ENCODE peak calls at places on chromosome 4, in six cellular contexts. G is bronchial epithelial cell, Q is HS-5, Z is PC-3, P is cardiac fibroblast, K is choroid plexus epithelial cell. V is an unnamed sample.

GRCh38 chr4:6937748-6938147 is 28.1 kb downstream of the TBC1D14 start:
- DNase-seq in P (no peak), Z (no peak), K (no peak), G (no peak), Q (no peak), V (no peak)

GRCh38 chr4:41957634-41958033 is 22.4 kb downstream of the TMEM33 start:
- DNase-seq in G (peak), P (peak), Q (no peak), Z (peak), K (peak), V (no peak)

GRCh38 chr4:31482691-31483090 is 762.5 kb downstream of the PCDH7 start:
- DNase-seq in P (no peak), G (no peak), K (no peak), Z (no peak), Q (no peak), V (no peak)

GRCh38 chr4:139872274-139872673 is 206.7 kb downstream of the MGST2 start:
- DNase-seq in P (peak), G (peak), Q (peak), Z (peak), K (peak), V (peak)

GRCh38 chr4:102623622-102624021 is 122.5 kb downstream of the NFKB1 start:
- DNase-seq in G (no peak), K (peak), P (peak), Z (peak), Q (no peak), V (no peak)

GRCh38 chr4:150768492-150768891 is 186.5 kb downstream of the MAB21L2 start:
- DNase-seq in G (no peak), K (no peak), Q (no peak), P (no peak), Z (peak), V (no peak)

GRCh38 chr4:174550541-174550940 is 28.3 kb upstream of the HPGD start:
- DNase-seq in P (no peak), Q (no peak), Z (no peak), G (no peak), K (no peak), V (no peak)

GRCh38 chr4:56850910-56851309 is 29.4 kb upstream of the SPINK2 start:
- DNase-seq in P (no peak), Q (no peak), Z (no peak), G (no peak), K (no peak), V (no peak)

GRCh38 chr4:2650276-2650675 is 105.9 kb downstream of the TNIP2 start:
- DNase-seq in Q (no peak), K (no peak), G (no peak), P (no peak), Z (no peak), V (no peak)

GRCh38 chr4:168531305-168531704 is 34.5 kb downstream of the PALLD start:
- DNase-seq in Q (no peak), Z (no peak), P (no peak), K (no peak), G (no peak), V (no peak)

GRCh38 chr4:6692806-6693205 is 872 bp upstream of the S100P start:
- DNase-seq in P (peak), Q (no peak), Z (peak), K (peak), G (peak), V (no peak)

GRCh38 chr4:45399116-45399515 is 672.8 kb upstream of the GNPDA2 start:
- DNase-seq in P (no peak), Q (no peak), G (no peak), Z (no peak), K (no peak), V (no peak)

GRCh38 chr4:81472249-81473085 is 760 bp upstream of the RASGEF1B start:
- DNase-seq in Q (no peak), P (peak), Z (no peak), G (no peak), K (peak), V (no peak)

GRCh38 chr4:124199755-124200154 is 512.8 kb downstream of the ANKRD50 start:
- DNase-seq in Z (peak), G (peak), K (peak), Q (no peak), P (peak), V (no peak)

GRCh38 chr4:148057425-148058020 is 325.6 kb downstream of the ARHGAP10 start:
- DNase-seq in P (no peak), Q (no peak), Z (no peak), K (no peak), G (no peak), V (no peak)

GRCh38 chr4:159425749-159426376 is 323.0 kb downstream of the RAPGEF2 start:
- DNase-seq in Z (no peak), P (no peak), Q (no peak), K (no peak), G (no peak), V (no peak)

GRCh38 chr4:66123195-66123594 is 452.9 kb upstream of the EPHA5 start:
- DNase-seq in G (no peak), Q (peak), Z (peak), K (peak), P (no peak), V (no peak)

GRCh38 chr4:26372525-26373172 is 51.8 kb downstream of the RBPJ start:
- DNase-seq in Q (no peak), K (peak), Z (peak), P (peak), G (peak), V (peak)

GRCh38 chr4:184476660-184477059 is 2.3 kb upstream of the IRF2 start:
- DNase-seq in P (no peak), Z (no peak), G (no peak), K (no peak), Q (no peak), V (no peak)

GRCh38 chr4:151260526-151260925 is 16.4 kb upstream of the PRSS48 start:
- DNase-seq in Z (peak), P (no peak), Q (no peak), K (no peak), G (peak), V (no peak)

GRCh38 chr4:185011408-185011807 is 6.9 kb upstream of the HELT start:
- DNase-seq in G (no peak), P (peak), Z (peak), Q (no peak), K (no peak), V (no peak)